ENCODE peak calls at places on chromosome 4, in four cellular contexts. E, H, Y and K are unnamed samples.

GRCh38 chr4:61296115-61296514 is 96.0 kb downstream of the ADGRL3 start:
- DNase-seq in E (no peak), H (no peak), Y (no peak), K (no peak)

GRCh38 chr4:105192910-105193309 is 46.2 kb downstream of the TET2 start:
- DNase-seq in E (no peak), H (no peak), Y (no peak), K (no peak)

GRCh38 chr4:38663021-38663800 is 788 bp upstream of the KLF3 start:
- DNase-seq in E (no peak), H (peak; percentile 28), Y (peak; percentile 82), K (peak; percentile 89)

GRCh38 chr4:55284331-55284730 is 61.7 kb upstream of the SRD5A3 start:
- DNase-seq in E (no peak), H (no peak), Y (no peak), K (no peak)

GRCh38 chr4:112633477-112634235 is 3.1 kb downstream of the ZGRF1 start:
- DNase-seq in E (no peak), H (peak; percentile 55), Y (no peak), K (peak; percentile 12)

GRCh38 chr4:102328045-102328444 is 17.2 kb downstream of the SLC39A8 start:
- DNase-seq in E (no peak), H (no peak), Y (no peak), K (no peak)

GRCh38 chr4:38119663-38120374 is 159.6 kb downstream of the PTTG2 start:
- DNase-seq in E (no peak), H (no peak), Y (no peak), K (no peak)

GRCh38 chr4:182023469-182023868 is 219.7 kb upstream of the TENM3 start:
- DNase-seq in E (no peak), H (no peak), Y (no peak), K (no peak)

GRCh38 chr4:176478076-176478475 is 158.3 kb downstream of the SPCS3 start:
- DNase-seq in E (no peak), H (no peak), Y (no peak), K (no peak)

GRCh38 chr4:116599859-116600258 is 485.5 kb downstream of the TRAM1L1 start:
- DNase-seq in E (no peak), H (peak; percentile 4), Y (no peak), K (peak; percentile 14)

GRCh38 chr4:95255396-95256107 is 293.2 kb downstream of the UNC5C start:
- DNase-seq in E (no peak), H (no peak), Y (no peak), K (no peak)

GRCh38 chr4:168734703-168735688 is 238.1 kb downstream of the PALLD start:
- DNase-seq in E (no peak), H (no peak), Y (no peak), K (no peak)

GRCh38 chr4:123378794-123379193 is 17.8 kb upstream of the SPRY1 start:
- DNase-seq in E (no peak), H (no peak), Y (no peak), K (no peak)

GRCh38 chr4:141905751-141906150 is 269.4 kb downstream of the IL15 start:
- DNase-seq in E (no peak), H (no peak), Y (no peak), K (no peak)

GRCh38 chr4:141999446-142000143 is 363.2 kb downstream of the IL15 start:
- DNase-seq in E (no peak), H (no peak), Y (no peak), K (no peak)

GRCh38 chr4:54855221-54855854 is 197.6 kb downstream of the KIT start:
- DNase-seq in E (no peak), H (peak; percentile 6), Y (no peak), K (no peak)

GRCh38 chr4:112145326-112145819 is at the start of gene FAM241A:
- DNase-seq in E (peak; percentile 88), H (peak; percentile 70), Y (peak; percentile 93), K (peak; percentile 89)

GRCh38 chr4:185831125-185831815 is 19.3 kb upstream of the SORBS2 start:
- DNase-seq in E (no peak), H (no peak), Y (no peak), K (no peak)

GRCh38 chr4:147052361-147052760 is 106.7 kb upstream of the TTC29 start:
- DNase-seq in E (no peak), H (no peak), Y (no peak), K (no peak)

GRCh38 chr4:188778880-188779279 is 639.6 kb downstream of the TRIML1 start:
- DNase-seq in E (no peak), H (no peak), Y (no peak), K (no peak)

GRCh38 chr4:168882650-168883233 is 127.3 kb downstream of the CBR4 start:
- DNase-seq in E (no peak), H (no peak), Y (no peak), K (no peak)

GRCh38 chr4:137960371-137961050 is 281.6 kb downstream of the SLC7A11 start:
- DNase-seq in E (no peak), H (no peak), Y (no peak), K (no peak)

GRCh38 chr4:23782778-23783455 is 106.9 kb downstream of the PPARGC1A start:
- DNase-seq in E (no peak), H (no peak), Y (no peak), K (no peak)

GRCh38 chr4:157918036-157918832 is 254.6 kb downstream of the GASK1B start:
- DNase-seq in E (no peak), H (no peak), Y (no peak), K (no peak)

GRCh38 chr4:34271479-34272355 is 1972.6 kb downstream of the ARAP2 start:
- DNase-seq in E (no peak), H (no peak), Y (no peak), K (no peak)

GRCh38 chr4:26321326-26322276 is 787 bp downstream of the RBPJ start:
- DNase-seq in E (peak; percentile 54), H (peak; percentile 52), Y (peak; percentile 78), K (peak; percentile 66)

GRCh38 chr4:178275671-178276360 is 833.6 kb upstream of the AGA start:
- DNase-seq in E (no peak), H (no peak), Y (no peak), K (no peak)

GRCh38 chr4:138445098-138445497 is 202.9 kb upstream of the SLC7A11 start:
- DNase-seq in E (no peak), H (no peak), Y (no peak), K (no peak)

GRCh38 chr4:137039369-137039768 is 492.9 kb downstream of the PCDH18 start:
- DNase-seq in E (no peak), H (no peak), Y (no peak), K (no peak)

GRCh38 chr4:78734451-78735003 is 41.6 kb upstream of the BMP2K start:
- DNase-seq in E (no peak), H (no peak), Y (no peak), K (no peak)

GRCh38 chr4:139728840-139729239 is 63.2 kb downstream of the MGST2 start:
- DNase-seq in E (no peak), H (no peak), Y (no peak), K (peak; percentile 51)